ENCODE peak calls at places on chromosome 2, in nine cellular contexts. Q, P, E, J, C, X, T, N and A are unnamed samples.

GRCh38 chr2:190537765-190538164 is 3.2 kb upstream of the NEMP2 start:
- DNase-seq in Q (no peak), P (peak), E (no peak), J (peak), C (no peak), X (peak), T (peak), N (no peak), A (peak)

GRCh38 chr2:201255468-201255867 is 4.9 kb upstream of the CASP8 start:
- DNase-seq in Q (no peak), P (no peak), E (no peak), J (no peak), C (no peak), X (no peak), T (no peak), N (no peak), A (no peak)

GRCh38 chr2:55159037-55159651 is 72.9 kb downstream of the CLHC1 start:
- DNase-seq in Q (no peak), P (no peak), E (peak), J (no peak), C (no peak), X (no peak), T (no peak), N (peak), A (no peak)

GRCh38 chr2:74498500-74499268 is 719 bp downstream of the LBX2 start:
- DNase-seq in Q (peak), P (no peak), E (no peak), J (no peak), C (peak), X (peak), T (peak), N (peak), A (no peak)

GRCh38 chr2:67846341-67847070 is 216.3 kb downstream of the C1D start:
- DNase-seq in Q (peak), P (peak), E (peak), J (peak), C (peak), X (peak), T (peak), N (peak), A (peak)

GRCh38 chr2:15169326-15170038 is 391.7 kb downstream of the NBAS start:
- DNase-seq in Q (peak), P (peak), E (no peak), J (peak), C (peak), X (peak), T (peak), N (no peak), A (peak)

GRCh38 chr2:88254437-88255081 is 84.4 kb downstream of the THNSL2 start:
- DNase-seq in Q (no peak), P (no peak), E (no peak), J (no peak), C (no peak), X (no peak), T (no peak), N (no peak), A (no peak)

GRCh38 chr2:127659408-127660290 is 13.7 kb downstream of the GPR17 start:
- DNase-seq in Q (no peak), P (no peak), E (no peak), J (no peak), C (no peak), X (no peak), T (no peak), N (peak), A (no peak)

GRCh38 chr2:120745420-120746178 is 9.9 kb downstream of the GLI2 start:
- DNase-seq in Q (no peak), P (no peak), E (no peak), J (no peak), C (no peak), X (no peak), T (no peak), N (no peak), A (no peak)

GRCh38 chr2:28750316-28751101 is 1.1 kb upstream of the PPP1CB start:
- DNase-seq in Q (peak), P (peak), E (peak), J (peak), C (peak), X (no peak), T (peak), N (no peak), A (peak)

GRCh38 chr2:241892299-241893137 is 23.0 kb downstream of the RTP5 start:
- DNase-seq in Q (peak), P (peak), E (peak), J (no peak), C (peak), X (no peak), T (no peak), N (peak), A (no peak)

GRCh38 chr2:152925540-152926448 is 207.4 kb downstream of the ARL6IP6 start:
- DNase-seq in Q (peak), P (peak), E (peak), J (no peak), C (peak), X (peak), T (peak), N (peak), A (peak)

GRCh38 chr2:172084734-172085459 is 410 bp upstream of the DLX1 start:
- DNase-seq in Q (peak), P (peak), E (peak), J (peak), C (peak), X (peak), T (peak), N (peak), A (peak)
- TF ChIP-seq CTCF in Q (no peak), P (no peak), E (no peak), J (no peak), C (no peak), X (no peak), T (no peak), N (no peak), A (no peak)

GRCh38 chr2:231926761-231927565 is 767 bp upstream of the NPPC start:
- DNase-seq in Q (peak), P (peak), E (no peak), J (peak), C (no peak), X (peak), T (no peak), N (peak), A (no peak)
- H3K4me3 ChIP-seq in Q (peak), P (no peak), E (no peak), J (peak), C (peak), X (peak), T (peak), N (peak), A (no peak)

GRCh38 chr2:172372436-172372835 is 55.0 kb upstream of the ITGA6 start:
- DNase-seq in Q (peak), P (no peak), E (no peak), J (no peak), C (no peak), X (no peak), T (no peak), N (no peak), A (no peak)
- TF ChIP-seq CTCF in Q (no peak), P (no peak), E (no peak), J (no peak), C (no peak), X (no peak), T (no peak), N (no peak), A (no peak)

GRCh38 chr2:48332286-48332685 is 197.7 kb upstream of the STON1 start:
- DNase-seq in Q (no peak), P (no peak), E (no peak), J (peak), C (no peak), X (no peak), T (peak), N (no peak), A (peak)
- H3K4me3 ChIP-seq in Q (no peak), P (peak), E (no peak), J (no peak), C (no peak), X (no peak), T (no peak), N (no peak), A (peak)

DNA sequence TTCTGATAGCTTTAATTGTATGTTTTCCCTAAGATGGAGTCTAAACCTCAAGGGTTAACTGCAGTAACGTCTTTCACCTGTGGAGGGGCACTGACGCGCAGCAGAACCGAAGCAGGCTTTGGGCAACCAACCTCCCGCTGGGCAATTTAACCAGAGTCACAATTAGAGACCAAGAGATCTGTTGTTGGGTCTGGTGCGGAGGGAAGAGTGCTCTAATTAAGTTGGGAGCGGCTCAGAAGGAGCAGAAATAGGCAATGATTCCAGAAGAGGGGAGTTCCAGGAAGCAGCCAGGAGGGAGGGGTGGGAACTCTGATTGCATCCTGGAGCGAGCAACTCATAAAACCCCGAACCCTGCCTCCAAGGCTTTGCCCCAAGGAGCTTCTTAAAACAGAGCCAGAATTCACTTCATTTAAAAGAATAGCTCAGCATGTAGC is 245.8 kb downstream of the PAX3 start:
- DNase-seq in Q (no peak), P (no peak), E (no peak), J (no peak), C (no peak), X (peak), T (no peak), N (no peak), A (no peak)
- TF ChIP-seq CTCF in Q (peak), P (peak), E (no peak), J (no peak), C (no peak), X (peak), T (no peak), N (no peak), A (no peak)

DNA sequence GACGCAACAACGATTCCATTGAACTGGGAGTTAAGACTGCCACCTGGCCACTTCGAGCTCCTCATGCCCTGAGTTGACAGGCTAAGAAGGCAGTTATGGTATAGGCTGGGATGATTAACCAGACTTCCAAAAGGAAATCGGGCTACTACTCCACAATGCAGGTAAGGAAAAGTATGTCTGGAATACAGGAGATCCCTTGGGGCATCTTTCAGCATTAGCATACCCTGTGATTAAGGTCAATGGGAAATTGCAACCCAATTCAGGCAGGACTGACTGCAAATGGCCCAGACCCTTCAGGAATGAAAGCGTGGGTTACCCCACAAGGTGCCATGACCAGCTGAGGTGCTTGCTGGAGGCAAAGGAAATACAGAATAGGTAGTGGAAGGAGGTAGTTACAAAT is 19.1 kb downstream of the CHRNA1 start:
- DNase-seq in Q (no peak), P (no peak), E (no peak), J (no peak), C (no peak), X (no peak), T (no peak), N (no peak), A (no peak)
- H3K4me3 ChIP-seq in Q (no peak), P (no peak), E (no peak), J (no peak), C (no peak), X (no peak), T (no peak), N (no peak), A (no peak)

DNA sequence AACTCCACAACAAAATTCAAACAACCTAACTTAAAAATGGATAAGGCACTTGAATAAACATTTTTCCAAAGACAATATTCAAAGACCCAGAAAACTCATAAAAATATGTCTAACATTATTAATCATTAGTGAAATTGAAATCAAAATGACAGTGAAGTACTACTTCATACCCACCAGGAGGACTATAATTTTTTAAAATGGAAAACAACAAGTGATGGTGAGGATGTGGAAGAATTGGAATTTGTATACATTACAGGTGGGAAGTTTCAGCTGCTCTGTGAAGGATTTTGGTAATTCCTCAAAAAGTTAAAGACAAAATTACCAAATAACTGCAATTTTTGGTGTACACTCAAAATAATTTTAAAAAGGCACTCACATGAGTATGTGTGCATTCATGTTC is 920.0 kb downstream of the TDRD15 start:
- DNase-seq in Q (no peak), P (no peak), E (no peak), J (no peak), C (no peak), X (no peak), T (no peak), N (no peak), A (no peak)
- TF ChIP-seq CTCF in Q (no peak), P (no peak), E (no peak), J (no peak), C (no peak), X (no peak), T (no peak), N (no peak), A (no peak)

GRCh38 chr2:143844986-143845385 is 674.9 kb downstream of the ZEB2 start:
- DNase-seq in Q (no peak), P (no peak), E (no peak), J (no peak), C (no peak), X (no peak), T (no peak), N (no peak), A (peak)
- H3K4me3 ChIP-seq in Q (no peak), P (no peak), E (no peak), J (no peak), C (no peak), X (no peak), T (no peak), N (no peak), A (no peak)

GRCh38 chr2:207531024-207531411 is 1.3 kb downstream of the CREB1 start:
- DNase-seq in Q (peak), P (peak), E (no peak), J (no peak), C (peak), X (no peak), T (no peak), N (no peak), A (no peak)

GRCh38 chr2:207530160-207531023 is 630 bp downstream of the CREB1 start:
- DNase-seq in Q (peak), P (peak), E (peak), J (no peak), C (peak), X (peak), T (peak), N (peak), A (peak)

GRCh38 chr2:207532676-207533075 is 2.9 kb downstream of the CREB1 start:
- DNase-seq in Q (no peak), P (no peak), E (no peak), J (no peak), C (no peak), X (no peak), T (no peak), N (no peak), A (no peak)

GRCh38 chr2:207529330-207530159 is at the start of gene CREB1:
- DNase-seq in Q (peak), P (peak), E (peak), J (peak), C (peak), X (peak), T (peak), N (peak), A (peak)

DNA sequence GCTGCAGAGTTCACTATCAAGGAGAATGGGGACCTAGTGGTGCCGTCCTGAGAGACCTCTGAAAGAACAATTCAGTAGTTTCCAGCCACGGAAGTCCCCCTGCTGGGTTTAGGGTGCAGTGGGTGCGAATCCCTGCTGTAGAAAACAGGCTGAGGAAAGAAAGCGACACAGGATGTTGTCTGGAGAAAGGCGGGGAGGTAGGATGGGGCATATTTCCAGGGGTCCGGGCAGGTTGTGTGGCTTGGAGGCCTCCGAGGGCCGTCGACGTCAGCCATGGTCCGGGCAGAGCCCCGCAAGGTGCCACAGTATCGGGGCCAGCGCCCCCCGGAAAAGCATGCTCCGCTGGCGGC is 807 bp upstream of the CREB1 start:
- DNase-seq in Q (no peak), P (peak), E (peak), J (no peak), C (peak), X (peak), T (peak), N (no peak), A (peak)
- TF ChIP-seq CTCF in Q (peak), P (peak), E (peak), J (peak), C (peak), X (no peak), T (peak), N (no peak), A (peak)

DNA sequence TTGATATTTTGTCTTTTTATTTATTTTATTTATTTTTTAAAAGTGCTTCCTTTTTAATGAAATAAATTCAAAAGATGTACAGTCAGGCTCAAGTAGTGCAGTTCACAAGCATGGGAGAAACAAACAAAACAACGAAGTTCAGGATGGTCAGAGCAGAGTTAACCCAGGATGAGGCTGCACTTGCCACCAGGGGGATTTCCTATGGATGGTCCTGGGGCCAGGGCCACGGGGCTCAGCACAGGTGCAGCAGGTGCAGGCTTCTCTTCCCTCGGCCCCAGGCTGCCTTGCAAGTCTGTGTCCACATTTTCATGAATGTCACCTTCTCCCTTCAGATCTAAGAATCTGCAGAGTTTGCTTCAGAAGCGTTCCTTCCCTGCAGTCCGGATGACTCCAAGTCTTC is 76.5 kb downstream of the CDCA7 start:
- DNase-seq in Q (no peak), P (no peak), E (no peak), J (no peak), C (no peak), X (no peak), T (no peak), N (no peak), A (no peak)
- H3K4me3 ChIP-seq in Q (no peak), P (no peak), E (no peak), J (no peak), C (no peak), X (no peak), T (no peak), N (no peak), A (no peak)